ENCODE peak calls at places on chromosomes 16 and 17, in six cellular contexts. V, E, F, Q, O and Z are unnamed samples.

GRCh38 chr16:70747703-70748631 is 53.0 kb downstream of the VAC14 start:
- DNase-seq in V (peak), E (no peak), F (no peak), Q (no peak), O (peak), Z (peak)

GRCh38 chr17:66661411-66661843 is 173.5 kb upstream of the CACNG5 start:
- DNase-seq in V (peak), E (no peak), F (no peak), Q (no peak), O (no peak), Z (peak)

GRCh38 chr16:81567987-81568748 is 123.6 kb downstream of the CMIP start:
- DNase-seq in V (peak), E (no peak), F (no peak), Q (no peak), O (no peak), Z (peak)

GRCh38 chr17:40540448-40540847 is 24.8 kb downstream of the CCR7 start:
- DNase-seq in V (no peak), E (no peak), F (no peak), Q (no peak), O (peak), Z (no peak)

GRCh38 chr16:20799599-20799998 is 6.7 kb downstream of the ERI2 start:
- DNase-seq in V (peak), E (no peak), F (no peak), Q (no peak), O (no peak), Z (peak)

GRCh38 chr17:50501054-50501453 is 7.2 kb upstream of the MYCBPAP start:
- DNase-seq in V (no peak), E (no peak), F (no peak), Q (no peak), O (no peak), Z (no peak)

GRCh38 chr17:81737947-81738800 is 26.1 kb downstream of the SLC25A10 start:
- DNase-seq in V (no peak), E (no peak), F (no peak), Q (no peak), O (no peak), Z (no peak)

GRCh38 chr17:17781591-17782424 is 55.0 kb downstream of the SREBF1 start:
- DNase-seq in V (peak), E (peak), F (peak), Q (no peak), O (no peak), Z (peak)

GRCh38 chr17:2563061-2563460 is 30.4 kb upstream of the PAFAH1B1 start:
- DNase-seq in V (no peak), E (no peak), F (no peak), Q (no peak), O (no peak), Z (no peak)

GRCh38 chr16:138049-138417 is 440 bp downstream of the NPRL3 start:
- DNase-seq in V (no peak), E (peak), F (peak), Q (no peak), O (no peak), Z (peak)

GRCh38 chr17:73480740-73481139 is 163.5 kb downstream of the SDK2 start:
- DNase-seq in V (no peak), E (no peak), F (no peak), Q (no peak), O (no peak), Z (no peak)

GRCh38 chr17:82517230-82517865 is 2.2 kb upstream of the FOXK2 start:
- DNase-seq in V (no peak), E (no peak), F (no peak), Q (no peak), O (peak), Z (no peak)

GRCh38 chr17:17445925-17446665 is 30.7 kb upstream of the MED9 start:
- DNase-seq in V (peak), E (no peak), F (no peak), Q (no peak), O (no peak), Z (peak)

GRCh38 chr17:31443386-31443785 is 51.9 kb downstream of the RAB11FIP4 start:
- DNase-seq in V (no peak), E (no peak), F (no peak), Q (no peak), O (no peak), Z (no peak)

GRCh38 chr17:80295559-80295958 is 34.9 kb downstream of the RNF213 start:
- DNase-seq in V (no peak), E (no peak), F (no peak), Q (no peak), O (no peak), Z (no peak)

GRCh38 chr16:83441523-83441922 is 366.3 kb upstream of the HSBP1 start:
- DNase-seq in V (peak), E (no peak), F (no peak), Q (no peak), O (no peak), Z (no peak)

GRCh38 chr16:85079785-85080602 is 32.3 kb downstream of the CIBAR2 start:
- DNase-seq in V (no peak), E (no peak), F (no peak), Q (no peak), O (no peak), Z (no peak)

GRCh38 chr16:47888734-47889133 is 267.1 kb downstream of the ABCC12 start:
- DNase-seq in V (no peak), E (no peak), F (no peak), Q (no peak), O (no peak), Z (no peak)

GRCh38 chr16:47886631-47887415 is 269.0 kb downstream of the ABCC12 start:
- DNase-seq in V (no peak), E (no peak), F (no peak), Q (no peak), O (no peak), Z (peak)

GRCh38 chr16:47888142-47888541 is 267.7 kb downstream of the ABCC12 start:
- DNase-seq in V (peak), E (peak), F (no peak), Q (peak), O (peak), Z (peak)

GRCh38 chr16:47885489-47885888 is 270.3 kb downstream of the ABCC12 start:
- DNase-seq in V (no peak), E (no peak), F (no peak), Q (no peak), O (no peak), Z (no peak)

DNA sequence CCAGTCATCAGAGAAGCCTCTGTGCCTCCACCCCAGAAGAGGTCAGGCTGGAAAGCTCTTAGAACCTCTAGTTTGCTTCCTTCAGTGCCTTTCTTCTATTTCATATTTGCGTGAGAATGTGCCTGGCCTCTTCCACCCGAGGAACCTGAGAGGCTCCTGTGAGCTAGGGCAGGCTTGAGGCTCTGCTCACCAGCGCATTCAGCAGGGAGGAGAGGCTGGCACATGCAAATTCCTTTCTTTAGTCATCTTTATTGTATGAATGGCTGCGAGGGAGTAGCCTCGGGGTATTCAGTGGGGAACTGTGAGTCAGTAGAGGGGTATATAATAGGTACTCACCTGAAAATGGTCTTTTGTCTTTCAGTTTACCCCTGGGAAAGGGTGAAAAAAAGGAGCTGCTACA is 268.3 kb downstream of the ABCC12 start:
- DNase-seq in V (peak), E (peak), F (no peak), Q (peak), O (peak), Z (peak)
- H4K8ac ChIP-seq in V (no peak), E (no peak), F (no peak), Q (no peak), O (peak), Z (no peak)

GRCh38 chr17:78316867-78317816 is 42.7 kb downstream of the SOCS3 start:
- DNase-seq in V (peak), E (peak), F (no peak), Q (peak), O (no peak), Z (peak)

GRCh38 chr17:78314683-78315354 is 45.1 kb downstream of the SOCS3 start:
- DNase-seq in V (no peak), E (no peak), F (no peak), Q (no peak), O (no peak), Z (peak)

GRCh38 chr17:78315355-78316114 is 44.3 kb downstream of the SOCS3 start:
- DNase-seq in V (peak), E (no peak), F (no peak), Q (peak), O (no peak), Z (peak)

GRCh38 chr17:78317817-78318400 is 42.0 kb downstream of the SOCS3 start:
- DNase-seq in V (no peak), E (no peak), F (no peak), Q (no peak), O (no peak), Z (no peak)

GRCh38 chr17:78316115-78316866 is 43.6 kb downstream of the SOCS3 start:
- DNase-seq in V (no peak), E (peak), F (no peak), Q (no peak), O (no peak), Z (no peak)
- H2AFZ ChIP-seq in V (peak), E (no peak), F (peak), Q (no peak), O (no peak), Z (no peak)

GRCh38 chr17:42459256-42459982 is 741 bp downstream of the ATP6V0A1 start:
- DNase-seq in V (peak), E (peak), F (no peak), Q (no peak), O (peak), Z (peak)
- H4K8ac ChIP-seq in V (no peak), E (no peak), F (no peak), Q (no peak), O (peak), Z (no peak)

GRCh38 chr17:71402007-71402406 is 718.8 kb upstream of the SOX9 start:
- DNase-seq in V (no peak), E (no peak), F (no peak), Q (no peak), O (no peak), Z (no peak)

GRCh38 chr17:71398706-71399620 is 721.9 kb upstream of the SOX9 start:
- DNase-seq in V (no peak), E (no peak), F (no peak), Q (no peak), O (no peak), Z (peak)

GRCh38 chr17:71405101-71405500 is 715.7 kb upstream of the SOX9 start:
- DNase-seq in V (no peak), E (no peak), F (no peak), Q (no peak), O (peak), Z (no peak)

GRCh38 chr17:71399649-71400048 is 721.2 kb upstream of the SOX9 start:
- DNase-seq in V (no peak), E (no peak), F (no peak), Q (no peak), O (no peak), Z (no peak)

GRCh38 chr17:71402661-71403141 is 718.1 kb upstream of the SOX9 start:
- DNase-seq in V (no peak), E (no peak), F (no peak), Q (no peak), O (no peak), Z (no peak)
- H2AFZ ChIP-seq in V (peak), E (no peak), F (no peak), Q (no peak), O (no peak), Z (no peak)

GRCh38 chr16:31471875-31472558 is at the start of gene TGFB1I1:
- DNase-seq in V (peak), E (peak), F (no peak), Q (no peak), O (no peak), Z (peak)
- H4K8ac ChIP-seq in V (peak), E (no peak), F (no peak), Q (peak), O (peak), Z (peak)

GRCh38 chr17:37830151-37830993 is 85.5 kb upstream of the HNF1B start:
- DNase-seq in V (no peak), E (no peak), F (no peak), Q (no peak), O (no peak), Z (no peak)
- H2AFZ ChIP-seq in V (no peak), E (no peak), F (peak), Q (peak), O (no peak), Z (no peak)

GRCh38 chr17:20313306-20313705 is 154.0 kb downstream of the LGALS9B start:
- DNase-seq in V (no peak), E (no peak), F (no peak), Q (no peak), O (no peak), Z (no peak)
- H4K8ac ChIP-seq in V (no peak), E (no peak), F (no peak), Q (no peak), O (no peak), Z (no peak)

GRCh38 chr17:8698142-8699050 is 46.2 kb downstream of the CCDC42 start:
- DNase-seq in V (peak), E (no peak), F (no peak), Q (no peak), O (peak), Z (peak)
- H2AFZ ChIP-seq in V (peak), E (peak), F (peak), Q (peak), O (peak), Z (no peak)